ENCODE peak calls at places on chromosomes 12 and 14, in five cellular contexts. Z, O, T, K and J are unnamed samples.

GRCh38 chr14:30770376-30770775 is 104.0 kb upstream of the COCH start:
- DNase-seq in T (no peak), K (no peak), Z (no peak), O (no peak), J (no peak)

GRCh38 chr14:91261115-91261514 is 16.6 kb upstream of the GPR68 start:
- DNase-seq in K (no peak), Z (no peak), O (no peak), T (no peak), J (no peak)

GRCh38 chr12:46921048-46921753 is 95.4 kb upstream of the SLC38A4 start:
- DNase-seq in K (no peak), Z (no peak), T (peak; percentile 92), O (peak; percentile 81), J (no peak)

GRCh38 chr14:75190023-75190422 is 13.6 kb upstream of the TMED10 start:
- DNase-seq in T (no peak), K (no peak), O (no peak), Z (no peak), J (no peak)

GRCh38 chr14:25048170-25049126 is 1.5 kb downstream of the STXBP6 start:
- DNase-seq in O (peak; percentile 97), K (peak; percentile 30), T (peak; percentile 22), Z (no peak), J (peak; percentile 33)

GRCh38 chr14:104434214-104435076 is 145.1 kb upstream of the C14orf180 start:
- DNase-seq in Z (no peak), O (no peak), T (no peak), K (no peak), J (no peak)

GRCh38 chr12:130405332-130405731 is 67.6 kb downstream of the PIWIL1 start:
- DNase-seq in Z (no peak), T (no peak), K (no peak), O (no peak), J (no peak)

GRCh38 chr12:94386422-94386821 is 73.2 kb downstream of the CEP83 start:
- DNase-seq in K (no peak), T (no peak), O (no peak), Z (no peak), J (no peak)

GRCh38 chr12:120725151-120725658 is 421 bp upstream of the ACADS start:
- DNase-seq in O (no peak), K (peak; percentile 37), Z (no peak), T (no peak), J (no peak)

GRCh38 chr12:120581998-120582397 is 796 bp upstream of the POP5 start:
- DNase-seq in Z (no peak), O (peak; percentile 84), K (no peak), T (peak; percentile 25), J (no peak)

GRCh38 chr14:87199371-87199770 is 793.6 kb downstream of the GALC start:
- DNase-seq in O (no peak), T (no peak), K (no peak), Z (no peak), J (no peak)

GRCh38 chr14:92670967-92671366 is 77.5 kb downstream of the LGMN start:
- DNase-seq in O (peak; percentile 77), K (no peak), T (no peak), Z (no peak), J (no peak)

GRCh38 chr14:74945261-74945851 is 10.0 kb downstream of the PGF start:
- DNase-seq in Z (peak; percentile 27), O (peak; percentile 46), T (peak; percentile 49), K (peak; percentile 92), J (peak; percentile 62)

GRCh38 chr14:59101441-59101840 is 87.0 kb upstream of the DAAM1 start:
- DNase-seq in Z (no peak), T (no peak), K (no peak), O (no peak), J (no peak)

GRCh38 chr12:86134571-86134970 is 121.6 kb downstream of the MGAT4C start:
- DNase-seq in K (no peak), Z (no peak), O (peak; percentile 5), T (peak; percentile 50), J (no peak)

GRCh38 chr14:100165376-100165775 is 5.9 kb upstream of the DEGS2 start:
- DNase-seq in K (peak; percentile 73), T (no peak), Z (no peak), O (no peak), J (no peak)
- TF ChIP-seq EZH2 in K (no peak), T (no peak), Z (no peak), O (no peak), J (no peak)

DNA sequence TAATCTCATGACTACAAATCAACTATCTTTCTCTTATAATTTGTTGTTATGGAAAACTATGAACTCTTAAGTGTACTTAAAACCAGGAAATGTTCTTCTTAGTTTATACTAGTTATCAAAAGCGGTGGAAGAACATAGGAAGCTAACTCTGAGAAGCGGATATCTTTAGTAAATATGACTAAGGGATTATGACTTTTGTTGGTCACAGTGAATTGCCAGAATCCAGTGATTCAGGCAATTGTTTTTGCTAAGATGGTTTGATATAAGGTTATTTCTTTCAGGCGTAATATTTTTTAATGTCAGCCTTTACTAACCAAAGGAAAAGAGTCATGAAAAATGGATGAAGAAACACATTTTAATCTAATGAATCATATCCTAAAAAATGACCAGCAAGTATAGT is 473.5 kb downstream of the FOXG1 start:
- DNase-seq in O (peak; percentile 88), K (no peak), T (peak; percentile 87), Z (no peak), J (no peak)
- TF ChIP-seq EZH2phosphoT487 in O (peak; percentile 79), K (no peak), T (no peak), Z (no peak), J (no peak)

GRCh38 chr14:68458253-68458652 is 334.6 kb downstream of the ZFP36L1 start:
- DNase-seq in T (no peak), Z (no peak), K (no peak), O (no peak), J (no peak)
- TF ChIP-seq EZH2 in T (no peak), Z (no peak), K (no peak), O (no peak), J (no peak)

GRCh38 chr14:51488569-51489220 is 163.0 kb upstream of the FRMD6 start:
- DNase-seq in T (no peak), Z (no peak), K (no peak), O (peak; percentile 34), J (no peak)
- TF ChIP-seq EZH2phosphoT487 in T (no peak), Z (no peak), K (no peak), O (no peak), J (no peak)

GRCh38 chr12:54021432-54022013 is 6.7 kb upstream of the HOXC6 start:
- DNase-seq in O (peak; percentile 78), T (no peak), Z (no peak), K (peak; percentile 86), J (no peak)
- TF ChIP-seq EZH2 in O (no peak), T (no peak), Z (no peak), K (peak; percentile 87), J (no peak)

GRCh38 chr14:101483829-101484228 is 77.5 kb upstream of the DIO3 start:
- DNase-seq in K (no peak), O (no peak), T (no peak), Z (no peak), J (no peak)
- TF ChIP-seq EZH2phosphoT487 in K (no peak), O (no peak), T (no peak), Z (no peak), J (no peak)

GRCh38 chr14:37599527-37600368 is 4.3 kb downstream of the TTC6 start:
- DNase-seq in T (peak; percentile 63), K (peak; percentile 82), Z (no peak), O (peak; percentile 35), J (peak; percentile 40)
- TF ChIP-seq EZH2 in T (no peak), K (peak; percentile 56), Z (no peak), O (peak; percentile 28), J (no peak)

DNA sequence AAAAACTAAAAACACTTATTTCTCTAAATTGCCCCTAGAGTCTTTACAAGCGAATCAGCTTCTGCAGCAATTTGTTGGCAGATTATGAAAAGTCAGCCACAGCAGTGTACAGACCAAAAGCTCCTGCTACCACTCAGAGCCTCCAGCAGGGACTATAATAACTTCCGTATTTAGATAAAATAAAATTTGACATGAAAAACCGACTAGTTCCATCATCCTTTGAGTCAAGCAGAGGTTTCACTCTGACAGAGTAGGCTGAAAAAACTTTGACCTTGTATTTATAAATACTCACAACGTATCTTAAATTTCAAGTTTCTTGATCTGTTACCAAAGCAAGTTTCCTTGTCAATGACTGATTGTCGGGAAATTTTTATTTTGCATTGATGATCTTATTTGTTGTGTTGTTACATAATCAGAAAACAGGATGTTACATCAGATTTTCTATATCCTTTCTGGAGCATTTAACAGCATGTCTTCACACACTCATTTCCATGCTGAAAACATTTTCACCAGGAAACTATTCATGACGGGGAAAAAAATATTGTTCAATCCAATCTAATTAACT is 283.4 kb downstream of the DAD1 start:
- DNase-seq in K (no peak), O (no peak), Z (no peak), T (no peak), J (no peak)
- TF ChIP-seq EZH2phosphoT487 in K (no peak), O (no peak), Z (no peak), T (no peak), J (no peak)